ENCODE peak calls at places on chromosomes 5 and 9, in eight cellular contexts. P is choroid plexus epithelial cell, X is left lung, O is HCT116, F is neural crest cell, I is RWPE1, E is heart left ventricle, C is left ventricle myocardium inferior. Q is an unnamed sample.

GRCh38 chr5:139481122-139481533 is 1.4 kb downstream of the STING1 start:
- DNase-seq in X (peak), F (no peak), C (peak), O (no peak), P (no peak), E (no peak), I (no peak), Q (peak)

GRCh38 chr5:147892696-147893296 is 13.5 kb downstream of the C5orf46 start:
- DNase-seq in I (peak), F (no peak), X (no peak), P (no peak), O (peak), C (no peak), E (no peak), Q (no peak)

GRCh38 chr5:55232194-55232984 is 1.0 kb downstream of the CCNO start:
- DNase-seq in C (peak), X (no peak), F (peak), O (peak), P (no peak), I (peak), E (no peak), Q (peak)

GRCh38 chr9:133928248-133928764 is 63.8 kb downstream of the VAV2 start:
- DNase-seq in I (no peak), F (no peak), X (peak), O (no peak), E (no peak), C (no peak), P (no peak), Q (no peak)

GRCh38 chr5:137887831-137888230 is 1.4 kb upstream of the PKD2L2 start:
- DNase-seq in O (no peak), P (no peak), I (no peak), X (no peak), E (no peak), C (no peak), F (no peak), Q (no peak)

GRCh38 chr9:137069508-137070071 is 767 bp downstream of the SAPCD2 start:
- DNase-seq in P (no peak), C (no peak), O (no peak), X (no peak), I (no peak), F (no peak), E (no peak), Q (peak)

GRCh38 chr5:93359958-93360305 is 221.1 kb downstream of the NR2F1-AS1 start:
- DNase-seq in X (no peak), C (no peak), O (no peak), P (peak), F (no peak), I (no peak), E (no peak), Q (no peak)

GRCh38 chr5:124102491-124102890 is 590.5 kb downstream of the CSNK1G3 start:
- DNase-seq in I (no peak), F (no peak), P (peak), X (no peak), C (no peak), O (no peak), E (no peak), Q (no peak)

GRCh38 chr5:138833095-138833494 is 42.0 kb downstream of the LRRTM2 start:
- DNase-seq in P (no peak), O (no peak), C (no peak), X (no peak), I (no peak), F (no peak), E (no peak), Q (no peak)

GRCh38 chr5:179779826-179780225 is 14.0 kb upstream of the LTC4S start:
- DNase-seq in C (no peak), P (no peak), F (no peak), I (no peak), X (peak), E (peak), O (no peak), Q (no peak)

GRCh38 chr9:117415584-117415937 is 704 bp upstream of the ASTN2 start:
- DNase-seq in X (peak), O (no peak), E (no peak), F (no peak), C (no peak), I (no peak), P (no peak), Q (no peak)

GRCh38 chr9:85430659-85431370 is 310.9 kb downstream of the AGTPBP1 start:
- DNase-seq in P (no peak), F (no peak), O (no peak), I (no peak), E (no peak), C (no peak), X (no peak), Q (no peak)

GRCh38 chr9:4497855-4498254 is 7.6 kb downstream of the SLC1A1 start:
- DNase-seq in I (no peak), P (peak), C (no peak), E (no peak), O (no peak), X (no peak), F (no peak), Q (no peak)

GRCh38 chr9:23342296-23342695 is 483.7 kb downstream of the ELAVL2 start:
- DNase-seq in X (no peak), I (no peak), F (no peak), O (no peak), P (peak), C (no peak), E (no peak), Q (no peak)

GRCh38 chr5:178309271-178310008 is 76.8 kb upstream of the PHYKPL start:
- DNase-seq in F (no peak), O (no peak), P (no peak), C (no peak), E (no peak), I (no peak), X (peak), Q (no peak)

GRCh38 chr5:11797132-11797531 is 107.1 kb downstream of the CTNND2 start:
- DNase-seq in O (no peak), F (no peak), I (no peak), E (no peak), X (no peak), P (no peak), C (no peak), Q (no peak)

DNA sequence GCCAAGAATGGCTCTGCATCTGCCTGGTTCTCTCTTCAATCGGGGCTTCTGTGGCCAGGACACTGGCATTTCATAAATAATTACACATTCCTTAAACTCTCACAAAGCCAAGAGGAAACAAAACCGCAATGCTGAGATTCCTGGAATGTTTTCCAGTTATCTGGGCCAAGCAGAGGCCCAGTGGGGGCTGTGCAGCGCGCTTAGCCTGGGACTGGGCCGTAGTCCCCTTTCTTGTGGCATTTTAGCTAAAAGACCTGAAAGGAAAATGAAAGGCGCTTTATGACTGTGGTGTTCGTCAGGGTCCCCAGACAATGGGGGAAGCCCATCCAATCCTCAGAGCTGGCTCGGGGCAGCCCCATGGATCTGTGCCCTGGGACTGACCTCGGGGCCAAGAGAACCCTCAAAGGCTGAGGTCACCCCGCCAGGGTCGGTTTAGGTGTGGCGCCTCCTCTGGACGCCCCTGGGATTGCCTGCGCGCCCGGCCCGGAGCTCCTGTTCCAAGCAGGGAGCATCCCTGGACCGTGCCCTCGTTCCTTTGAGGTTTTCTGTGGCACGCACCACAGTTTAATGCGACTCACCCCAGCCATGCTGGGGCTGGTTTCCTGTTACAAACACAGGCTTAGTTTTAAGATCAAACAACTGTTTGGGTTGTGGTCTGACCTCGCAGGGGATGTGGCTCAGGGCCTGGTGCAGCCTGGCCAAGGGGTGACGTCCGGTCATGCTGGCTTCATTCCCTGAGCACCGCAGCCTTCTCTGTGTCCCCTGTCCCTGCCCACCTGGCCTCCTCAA is 51.5 kb upstream of the NKD2 start:
- DNase-seq in P (peak), F (no peak), O (no peak), X (no peak), E (peak), I (peak), C (no peak), Q (peak)
- TF ChIP-seq CTCF in P (peak), F (peak), O (no peak), X (no peak), E (no peak), I (peak), C (no peak), Q (no peak)

GRCh38 chr9:97283768-97284167 is 23.7 kb upstream of the CCDC180 start:
- DNase-seq in I (no peak), F (no peak), E (no peak), P (no peak), O (no peak), C (no peak), X (no peak), Q (no peak)

GRCh38 chr9:97280755-97281330 is 26.6 kb upstream of the CCDC180 start:
- DNase-seq in O (no peak), E (no peak), X (no peak), P (no peak), C (no peak), I (no peak), F (no peak), Q (no peak)

GRCh38 chr9:97284798-97285197 is 22.7 kb upstream of the CCDC180 start:
- DNase-seq in C (no peak), O (no peak), F (no peak), X (no peak), P (no peak), I (no peak), E (no peak), Q (no peak)
- TF ChIP-seq CTCF in C (no peak), O (no peak), F (peak), X (no peak), P (no peak), I (peak), E (no peak), Q (no peak)

DNA sequence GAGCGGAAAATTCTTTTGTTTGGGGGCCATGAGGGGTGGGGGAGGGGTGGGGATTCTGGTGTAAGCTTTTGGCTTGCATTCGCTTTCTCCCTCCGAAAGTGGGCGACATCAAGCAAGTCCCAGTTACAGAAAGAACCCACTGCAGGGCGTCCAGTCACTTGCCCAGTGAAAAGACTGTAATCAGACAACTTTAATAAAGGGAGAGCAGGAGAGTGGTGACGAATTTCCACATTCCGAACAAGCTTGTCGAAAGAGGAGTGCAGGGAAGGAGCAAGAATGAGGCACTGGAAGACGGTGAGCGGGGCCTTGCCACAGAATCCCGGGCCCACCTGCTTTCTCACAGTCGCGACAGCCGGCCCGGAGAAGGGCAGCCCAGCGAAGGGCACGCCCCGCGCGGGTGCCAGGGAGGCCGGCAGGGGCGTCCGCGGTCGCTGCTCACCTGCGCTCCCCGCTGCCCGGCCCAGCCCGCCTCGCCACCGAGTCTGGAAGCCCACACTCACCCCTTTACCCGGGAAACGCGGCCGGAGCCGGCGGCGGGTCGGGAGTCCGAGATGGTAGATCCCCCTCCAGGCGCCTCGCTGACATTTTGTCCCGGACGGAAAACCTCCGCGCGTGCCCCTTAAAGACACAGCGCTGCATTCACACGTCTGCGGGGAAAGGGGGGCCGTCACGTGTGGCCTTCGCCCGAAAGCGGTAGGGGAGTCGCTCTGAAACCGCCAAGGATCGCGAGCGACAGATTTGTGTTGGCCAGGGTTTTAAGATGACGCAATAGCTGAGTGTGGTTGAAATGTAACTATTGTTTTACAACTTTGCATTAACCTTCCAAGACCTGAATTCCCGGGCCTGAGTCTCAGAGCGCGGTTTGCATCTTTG is at the start of gene ZBED3:
- DNase-seq in O (peak), X (peak), F (peak), I (peak), C (peak), E (peak), P (peak), Q (peak)
- TF ChIP-seq CTCF in O (peak), X (no peak), F (peak), I (peak), C (peak), E (no peak), P (peak), Q (no peak)

GRCh38 chr9:83505282-83505681 is 32.9 kb downstream of the FRMD3 start:
- DNase-seq in C (no peak), I (no peak), P (no peak), F (no peak), O (no peak), E (no peak), X (no peak), Q (no peak)
- TF ChIP-seq CTCF in C (no peak), I (no peak), P (no peak), F (no peak), O (no peak), E (no peak), X (no peak), Q (no peak)

DNA sequence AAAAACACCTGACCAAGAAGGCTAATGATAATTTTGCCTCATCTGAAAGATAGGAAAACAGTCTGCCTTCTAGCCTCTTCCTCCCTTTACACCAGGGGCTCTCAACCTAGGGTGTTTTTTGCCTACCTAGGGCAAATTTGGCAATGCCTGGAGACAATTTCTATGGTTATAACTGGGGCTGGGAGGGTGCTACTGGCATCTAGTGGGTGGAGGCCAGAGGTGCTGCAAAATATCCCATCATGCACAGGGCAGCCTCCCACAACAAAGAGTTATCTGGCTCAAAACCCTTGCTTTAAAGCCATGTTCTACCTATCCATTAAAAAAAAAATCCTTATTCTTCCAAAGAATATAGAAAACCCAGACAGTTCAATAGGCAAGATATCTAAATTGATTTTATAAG is 45.0 kb upstream of the NR3C1 start:
- DNase-seq in P (no peak), I (no peak), O (peak), C (no peak), F (no peak), X (no peak), E (no peak), Q (no peak)
- TF ChIP-seq CTCF in P (no peak), I (no peak), O (no peak), C (no peak), F (no peak), X (no peak), E (no peak), Q (no peak)